ENCODE peak calls at places on chromosomes 6 and 20, in five cellular contexts. L, I, R, H and U are unnamed samples.

GRCh38 chr20:33401922-33402369 is 627 bp upstream of the CDK5RAP1 start:
- DNase-seq in I (no peak), H (no peak), L (no peak), R (no peak), U (no peak)

GRCh38 chr6:146693342-146693741 is 94.6 kb downstream of the ADGB start:
- DNase-seq in L (no peak), I (no peak), H (no peak), R (no peak), U (no peak)

GRCh38 chr20:31833130-31833930 is 12.1 kb downstream of the FOXS1 start:
- DNase-seq in L (peak), H (no peak), R (no peak), I (peak), U (no peak)

GRCh38 chr6:158869604-158870417 is 50.6 kb upstream of the EZR start:
- DNase-seq in L (peak), I (peak), H (peak), R (peak), U (peak)

GRCh38 chr6:143427109-143427817 is 23.2 kb downstream of the ADAT2 start:
- DNase-seq in R (peak), H (peak), I (peak), L (peak), U (peak)

GRCh38 chr6:30882764-30883475 is 1.4 kb upstream of the DDR1 start:
- DNase-seq in I (peak), R (peak), H (no peak), L (peak), U (no peak)

GRCh38 chr6:13097454-13097853 is 230.9 kb downstream of the TBC1D7 start:
- DNase-seq in I (no peak), L (no peak), H (no peak), R (no peak), U (no peak)

GRCh38 chr20:57326667-57327455 is 2.7 kb upstream of the SPO11 start:
- DNase-seq in L (peak), R (peak), H (no peak), I (peak), U (no peak)

GRCh38 chr20:709864-710761 is 34.5 kb upstream of the SCRT2 start:
- DNase-seq in L (no peak), R (no peak), H (peak), I (no peak), U (peak)

GRCh38 chr6:161346717-161347504 is 73.0 kb upstream of the AGPAT4 start:
- DNase-seq in L (no peak), I (no peak), R (no peak), H (no peak), U (no peak)

GRCh38 chr20:10789386-10789785 is 115.6 kb upstream of the JAG1 start:
- DNase-seq in I (no peak), L (no peak), R (no peak), H (no peak), U (no peak)

GRCh38 chr20:17662333-17663039 is 19.6 kb downstream of the RRBP1 start:
- DNase-seq in I (peak), H (peak), L (no peak), R (no peak), U (peak)

GRCh38 chr20:32068174-32068573 is 16.1 kb downstream of the HCK start:
- DNase-seq in L (no peak), R (no peak), H (no peak), I (no peak), U (no peak)

GRCh38 chr6:1436334-1437306 is 47.2 kb downstream of the FOXF2 start:
- DNase-seq in L (no peak), H (no peak), R (no peak), I (no peak), U (no peak)

GRCh38 chr6:41571066-41571780 is 25.0 kb downstream of the FOXP4 start:
- DNase-seq in L (no peak), H (no peak), I (no peak), R (no peak), U (no peak)

GRCh38 chr6:115643762-115644161 is 416.9 kb downstream of the FRK start:
- DNase-seq in I (no peak), L (no peak), H (no peak), R (no peak), U (no peak)

GRCh38 chr20:34403063-34403827 is 40.2 kb downstream of the ITCH start:
- DNase-seq in R (no peak), L (no peak), H (no peak), I (no peak), U (no peak)

GRCh38 chr6:52591832-52592231 is 15.0 kb upstream of the TRAM2 start:
- DNase-seq in R (no peak), H (no peak), I (no peak), L (peak), U (no peak)

GRCh38 chr6:5339757-5340156 is 78.4 kb downstream of the FARS2 start:
- DNase-seq in L (no peak), H (no peak), I (no peak), R (no peak), U (no peak)

GRCh38 chr6:142802124-142802523 is 142.9 kb downstream of the HIVEP2 start:
- DNase-seq in I (no peak), H (no peak), L (no peak), R (no peak), U (no peak)

GRCh38 chr20:37430778-37431460 is 85.0 kb downstream of the SRC start:
- DNase-seq in L (no peak), H (no peak), I (no peak), R (no peak), U (no peak)

GRCh38 chr20:44807684-44808056 is 2.7 kb downstream of the RIMS4 start:
- DNase-seq in R (no peak), H (no peak), L (peak), I (no peak), U (no peak)

GRCh38 chr20:44810061-44810390 is 320 bp downstream of the RIMS4 start:
- DNase-seq in H (no peak), L (no peak), I (no peak), R (no peak), U (no peak)

GRCh38 chr20:44809380-44810060 is 826 bp downstream of the RIMS4 start:
- DNase-seq in H (no peak), L (peak), I (no peak), R (no peak), U (no peak)

GRCh38 chr20:44811150-44811685 is 872 bp upstream of the RIMS4 start:
- DNase-seq in I (no peak), L (peak), R (no peak), H (no peak), U (no peak)

GRCh38 chr20:44810391-44811149 is at the start of gene RIMS4:
- DNase-seq in I (no peak), H (no peak), R (no peak), L (peak), U (no peak)
- TF ChIP-seq CTCF in I (no peak), H (no peak), R (no peak), L (no peak), U (no peak)

DNA sequence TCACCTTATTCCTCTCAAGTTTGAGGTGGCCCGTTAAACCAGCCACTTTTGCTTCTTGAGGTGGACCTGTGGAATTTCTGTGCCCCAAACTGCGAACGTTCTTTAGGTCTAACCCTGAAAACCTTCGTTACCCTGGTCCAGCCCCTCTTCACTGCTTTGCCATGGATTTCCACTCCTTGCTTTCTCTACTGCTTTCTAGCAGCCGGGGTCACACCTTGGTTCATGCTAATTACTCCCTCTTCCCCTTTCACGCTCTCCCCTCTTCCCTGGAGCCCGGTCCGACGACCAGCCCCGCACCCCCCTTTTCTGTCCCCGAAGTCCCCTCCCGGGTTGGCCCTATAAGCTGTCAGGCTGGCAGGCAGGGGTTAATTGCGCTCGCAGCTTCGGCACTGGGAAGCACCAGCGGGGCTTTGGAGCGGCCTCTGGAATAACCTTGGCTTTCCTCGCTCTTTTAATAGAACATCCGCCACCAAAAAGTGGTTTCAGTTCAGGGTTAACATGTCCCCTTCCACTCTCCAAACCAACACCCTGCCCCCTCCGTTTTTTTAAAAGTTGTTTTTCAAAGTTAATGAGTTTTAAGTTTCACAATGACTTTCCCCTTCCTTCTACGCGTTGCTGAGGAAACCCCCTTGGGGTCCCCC is 1.4 kb upstream of the HIVEP1 start:
- DNase-seq in R (peak), I (peak), H (peak), L (peak), U (peak)
- TF ChIP-seq POLR2A in R (no peak), I (peak), H (no peak), L (no peak), U (no peak)

GRCh38 chr6:152727507-152727906 is 23.1 kb upstream of the VIP start:
- DNase-seq in R (no peak), I (no peak), L (no peak), H (no peak), U (no peak)
- TF ChIP-seq CTCF in R (no peak), I (no peak), L (no peak), H (no peak), U (no peak)

GRCh38 chr6:156694679-156695078 is 82.5 kb upstream of the ARID1B start:
- DNase-seq in H (no peak), R (no peak), L (no peak), I (no peak), U (no peak)

GRCh38 chr6:156686940-156687874 is 90.0 kb upstream of the ARID1B start:
- DNase-seq in H (peak), L (peak), I (peak), R (peak), U (peak)

GRCh38 chr6:156689656-156690055 is 87.5 kb upstream of the ARID1B start:
- DNase-seq in L (no peak), I (no peak), R (no peak), H (no peak), U (no peak)

GRCh38 chr6:156687875-156688549 is 89.2 kb upstream of the ARID1B start:
- DNase-seq in L (peak), I (peak), R (no peak), H (peak), U (no peak)

GRCh38 chr6:156691018-156691417 is 86.2 kb upstream of the ARID1B start:
- DNase-seq in I (no peak), R (no peak), H (no peak), L (no peak), U (no peak)
- TF ChIP-seq POLR2A in I (no peak), R (no peak), H (no peak), L (no peak), U (no peak)